ENCODE peak calls at places on chromosomes 16 and 17, in five cellular contexts. W is A549, H is GM23338, S is HCT116, F is Panc1. P is an unnamed sample.

GRCh38 chr16:21260870-21261791 is 17.0 kb downstream of the CRYM start:
- DNase-seq in W (peak; percentile 89), H (no peak), S (peak; percentile 51), F (peak; percentile 32), P (peak; percentile 89)

GRCh38 chr17:39740357-39741111 is 2.8 kb downstream of the GRB7 start:
- DNase-seq in W (peak; percentile 66), H (peak; percentile 95), S (peak; percentile 43), F (no peak), P (peak; percentile 71)

GRCh38 chr16:69867796-69868565 is 83.2 kb upstream of the CLEC18A start:
- DNase-seq in W (no peak), H (no peak), S (no peak), F (no peak), P (no peak)

GRCh38 chr17:1997146-1997586 is 28.0 kb downstream of the RTN4RL1 start:
- DNase-seq in W (peak; percentile 78), H (no peak), S (no peak), F (no peak), P (no peak)

GRCh38 chr17:59769891-59770290 is 62.4 kb downstream of the VMP1 start:
- DNase-seq in W (no peak), H (no peak), S (no peak), F (no peak), P (no peak)

GRCh38 chr17:43314582-43314981 is 80.8 kb upstream of the RNU2-1 start:
- DNase-seq in W (no peak), H (no peak), S (no peak), F (no peak), P (no peak)

GRCh38 chr17:79622201-79622601 is 11.3 kb upstream of the RBFOX3 start:
- DNase-seq in W (no peak), H (no peak), S (no peak), F (no peak), P (no peak)

GRCh38 chr17:13736915-13737314 is 135.2 kb upstream of the HS3ST3A1 start:
- DNase-seq in W (no peak), H (no peak), S (no peak), F (no peak), P (no peak)

GRCh38 chr17:79006794-79007503 is 2.6 kb downstream of the CANT1 start:
- DNase-seq in W (no peak), H (no peak), S (no peak), F (no peak), P (no peak)

GRCh38 chr16:78220571-78220970 is 121.1 kb downstream of the WWOX start:
- DNase-seq in W (no peak), H (no peak), S (no peak), F (no peak), P (no peak)

GRCh38 chr17:80832266-80832676 is 159.4 kb upstream of the CHMP6 start:
- DNase-seq in W (peak; percentile 55), H (peak; percentile 71), S (no peak), F (no peak), P (peak; percentile 50)

GRCh38 chr17:79840204-79840988 is 1.2 kb upstream of the CBX4 start:
- DNase-seq in W (peak; percentile 54), H (peak; percentile 67), S (no peak), F (no peak), P (no peak)

GRCh38 chr16:67244387-67245188 is 2.7 kb downstream of the FHOD1 start:
- DNase-seq in W (peak; percentile 82), H (no peak), S (peak; percentile 63), F (no peak), P (peak; percentile 73)

GRCh38 chr17:28188841-28189263 is 130.1 kb upstream of the TMEM97 start:
- DNase-seq in W (no peak), H (no peak), S (no peak), F (no peak), P (no peak)

GRCh38 chr17:1487939-1488825 is 4.3 kb downstream of the MYO1C start:
- DNase-seq in W (peak; percentile 90), H (peak; percentile 90), S (no peak), F (no peak), P (peak; percentile 70)

GRCh38 chr17:18261146-18261515 is 669 bp downstream of the MIEF2 start:
- DNase-seq in W (peak; percentile 64), H (peak; percentile 53), S (no peak), F (no peak), P (peak; percentile 49)

GRCh38 chr16:79687249-79687768 is 86.8 kb upstream of the MAF start:
- DNase-seq in W (no peak), H (no peak), S (no peak), F (no peak), P (no peak)

GRCh38 chr17:41494524-41494923 is 4.8 kb upstream of the KRT36 start:
- DNase-seq in W (no peak), H (no peak), S (no peak), F (no peak), P (no peak)

GRCh38 chr17:29195465-29196081 is 15.4 kb upstream of the MYO18A start:
- DNase-seq in W (no peak), H (no peak), S (no peak), F (no peak), P (no peak)

GRCh38 chr16:67431077-67431804 is at the start of gene HSD11B2:
- DNase-seq in W (peak; percentile 62), H (peak; percentile 83), S (peak; percentile 40), F (no peak), P (peak; percentile 87)

GRCh38 chr16:76574651-76575050 is 297.4 kb downstream of the CNTNAP4 start:
- DNase-seq in W (peak; percentile 29), H (no peak), S (no peak), F (no peak), P (no peak)

GRCh38 chr16:78122774-78123315 is 23.4 kb downstream of the WWOX start:
- DNase-seq in W (peak; percentile 46), H (peak; percentile 67), S (peak; percentile 22), F (peak; percentile 20), P (peak; percentile 29)

GRCh38 chr17:21418446-21419298 is 42.5 kb downstream of the KCNJ12 start:
- DNase-seq in W (no peak), H (no peak), S (no peak), F (no peak), P (no peak)

GRCh38 chr16:56588781-56589140 is 567 bp upstream of the MT3 start:
- DNase-seq in W (no peak), H (no peak), S (no peak), F (no peak), P (no peak)

GRCh38 chr16:12137344-12138094 is 161.0 kb downstream of the SNX29 start:
- DNase-seq in W (no peak), H (no peak), S (no peak), F (no peak), P (no peak)

GRCh38 chr16:88070989-88071625 is 119.9 kb downstream of the BANP start:
- DNase-seq in W (no peak), H (no peak), S (no peak), F (no peak), P (no peak)

GRCh38 chr17:81832608-81833159 is 407 bp downstream of the MCRIP1 start:
- DNase-seq in W (no peak), H (peak; percentile 51), S (no peak), F (no peak), P (peak; percentile 56)

GRCh38 chr17:33438578-33438977 is 145.5 kb upstream of the ASIC2 start:
- DNase-seq in W (no peak), H (no peak), S (no peak), F (no peak), P (no peak)

DNA sequence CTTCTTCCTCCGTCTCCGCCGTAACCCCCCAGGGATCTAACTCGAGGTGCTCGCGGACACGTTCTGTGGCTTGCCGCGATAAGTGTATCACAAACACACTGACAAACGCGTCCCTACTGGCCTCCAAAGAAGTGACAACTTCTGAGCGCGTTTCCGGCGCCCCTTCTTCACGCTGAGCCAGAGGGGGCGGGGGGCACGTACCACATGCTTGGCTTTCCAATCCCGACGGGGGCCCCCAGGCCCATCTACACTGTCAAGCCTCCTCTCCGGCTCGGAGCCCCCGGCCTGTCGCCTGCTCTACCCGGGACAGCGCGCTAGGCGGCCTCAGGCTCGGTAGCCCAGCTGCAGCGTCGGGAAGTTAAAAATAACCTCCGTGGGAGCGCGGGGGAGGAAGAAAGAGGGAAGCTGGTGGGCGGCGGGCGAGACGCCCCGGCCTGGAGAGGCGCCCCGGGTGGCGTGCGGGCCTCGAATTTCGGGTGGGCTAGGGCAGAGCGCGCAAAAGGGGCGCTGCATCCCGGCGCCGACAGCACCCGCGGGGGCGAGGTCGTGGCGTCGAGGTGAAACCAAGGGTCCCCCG is 676 bp upstream of the SPHK1 start:
- DNase-seq in W (peak; percentile 66), H (peak; percentile 66), S (no peak), F (no peak), P (peak; percentile 75)
- TF ChIP-seq REST in W (no peak), H (no peak), S (no peak), F (no peak), P (no peak)

GRCh38 chr17:48004973-48005372 is 32.6 kb downstream of the COPZ2 start:
- DNase-seq in W (no peak), H (no peak), S (no peak), F (no peak), P (no peak)
- TF ChIP-seq REST in W (no peak), H (no peak), S (no peak), F (no peak), P (no peak)

GRCh38 chr17:48247038-48247437 is 139.5 kb downstream of the SNX11 start:
- DNase-seq in W (peak; percentile 69), H (no peak), S (no peak), F (no peak), P (no peak)

GRCh38 chr17:48246623-48247022 is 139.1 kb downstream of the SNX11 start:
- DNase-seq in W (peak; percentile 90), H (no peak), S (no peak), F (no peak), P (peak; percentile 43)

GRCh38 chr17:48244814-48245213 is 137.2 kb downstream of the SNX11 start:
- DNase-seq in W (peak; percentile 53), H (no peak), S (no peak), F (no peak), P (peak; percentile 61)

GRCh38 chr17:48241770-48242497 is 134.4 kb downstream of the SNX11 start:
- DNase-seq in W (no peak), H (no peak), S (no peak), F (no peak), P (no peak)

DNA sequence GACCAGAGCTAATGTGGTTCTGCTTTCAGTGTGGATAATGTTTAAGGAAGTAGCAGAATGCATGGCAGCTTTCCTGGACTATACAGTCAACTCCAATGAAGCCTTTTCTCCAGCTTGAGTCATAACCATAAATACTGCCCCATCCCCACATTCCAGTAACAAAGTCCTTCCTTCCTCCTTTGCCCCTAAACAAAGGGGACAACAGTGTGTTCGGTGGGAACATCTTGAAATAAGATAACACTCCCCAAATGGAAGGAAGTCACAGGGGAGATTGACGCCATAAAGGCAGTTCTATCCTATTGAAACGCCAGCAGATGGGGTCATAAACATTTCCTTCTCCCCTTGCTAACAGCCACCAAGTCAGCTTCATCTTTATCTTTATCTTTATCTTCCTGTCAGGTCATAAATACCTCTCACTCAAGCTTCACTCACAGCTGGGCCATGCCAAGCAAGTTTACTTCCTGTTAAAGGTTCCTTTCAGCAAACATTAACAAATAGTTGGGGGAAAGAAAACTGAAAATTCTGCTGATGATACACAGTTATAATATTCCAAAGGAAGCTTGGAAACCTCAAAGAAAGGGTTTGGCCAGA is 136.7 kb downstream of the SNX11 start:
- DNase-seq in W (peak; percentile 92), H (no peak), S (peak; percentile 73), F (no peak), P (no peak)
- TF ChIP-seq REST in W (no peak), H (no peak), S (no peak), F (no peak), P (no peak)

DNA sequence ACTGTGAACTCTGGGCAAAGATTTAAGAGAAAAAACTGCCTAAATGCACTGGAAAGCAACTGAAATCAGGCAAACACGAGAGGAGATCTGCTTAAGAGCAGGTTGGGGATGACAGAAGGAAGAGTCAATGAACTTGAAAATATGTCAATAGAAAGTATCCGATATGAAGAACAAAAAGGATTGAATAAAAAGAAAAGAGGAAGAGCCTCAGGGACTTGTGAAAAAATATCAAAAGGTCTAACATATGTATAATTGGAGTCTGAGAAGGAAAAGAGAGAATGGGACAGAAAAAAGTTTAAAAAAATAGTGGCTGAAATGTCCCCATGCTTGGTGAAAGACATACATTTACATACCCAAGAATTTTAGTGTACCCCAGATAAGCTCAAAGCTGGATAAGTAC is 195.5 kb downstream of the COPRS start:
- DNase-seq in W (peak; percentile 44), H (peak; percentile 15), S (peak; percentile 16), F (no peak), P (no peak)
- TF ChIP-seq REST in W (no peak), H (no peak), S (no peak), F (no peak), P (no peak)